ENCODE peak calls at places on chromosomes 5 and 9, in eight cellular contexts. C is PC-9, B is GM13976, Q is fibroblast of pulmonary artery, E is right lobe of liver, H is glutamatergic neuron, W is PC-3, J is WTC11. L is an unnamed sample.

GRCh38 chr9:752201-752600 is 89.3 kb upstream of the DMRT1 start:
- DNase-seq in B (no peak), C (peak; percentile 47), H (no peak), Q (peak; percentile 92), E (no peak), J (no peak), W (peak; percentile 82), L (no peak)

GRCh38 chr5:159419567-159419966 is 89.3 kb upstream of the IL12B start:
- DNase-seq in E (no peak), J (no peak), C (no peak), W (no peak), H (no peak), B (no peak), Q (no peak), L (peak; percentile 37)

GRCh38 chr9:132946624-132947295 is 2.3 kb upstream of the TSC1 start:
- DNase-seq in E (no peak), B (no peak), Q (peak; percentile 40), W (no peak), C (no peak), J (no peak), H (no peak), L (no peak)

GRCh38 chr9:116992870-116993269 is 305.8 kb downstream of the TRIM32 start:
- DNase-seq in H (no peak), J (no peak), B (no peak), E (no peak), C (no peak), W (no peak), Q (no peak), L (no peak)

GRCh38 chr9:78462616-78463015 is 165.7 kb downstream of the PSAT1 start:
- DNase-seq in B (no peak), E (no peak), J (no peak), Q (no peak), W (peak; percentile 51), C (peak; percentile 47), H (no peak), L (no peak)

GRCh38 chr5:26690511-26690910 is 347.9 kb downstream of the CDH9 start:
- DNase-seq in B (no peak), H (no peak), E (no peak), W (no peak), C (no peak), J (no peak), Q (no peak), L (no peak)

GRCh38 chr9:114988962-114989599 is 58.7 kb upstream of the TNFSF8 start:
- DNase-seq in J (no peak), B (peak; percentile 28), C (peak; percentile 68), H (no peak), E (no peak), W (peak; percentile 80), Q (no peak), L (no peak)

GRCh38 chr5:100576217-100576751 is 41.1 kb downstream of the FAM174A start:
- DNase-seq in C (no peak), E (no peak), W (no peak), B (no peak), H (no peak), J (no peak), Q (peak; percentile 16), L (no peak)

GRCh38 chr9:105286098-105286497 is 41.6 kb downstream of the SLC44A1 start:
- DNase-seq in Q (no peak), B (no peak), W (no peak), C (no peak), E (no peak), J (no peak), H (no peak), L (no peak)

GRCh38 chr5:102713682-102714231 is 41.3 kb upstream of the PAM start:
- DNase-seq in E (no peak), H (no peak), B (no peak), Q (peak; percentile 20), W (no peak), C (no peak), J (no peak), L (no peak)

GRCh38 chr9:37187713-37188439 is 67.5 kb downstream of the ZCCHC7 start:
- DNase-seq in E (no peak), B (peak; percentile 52), W (no peak), C (no peak), H (no peak), J (no peak), Q (no peak), L (no peak)

GRCh38 chr5:138985683-138986082 is 110.5 kb upstream of the LRRTM2 start:
- DNase-seq in Q (no peak), J (no peak), C (no peak), B (no peak), H (no peak), E (no peak), W (peak; percentile 0), L (no peak)

GRCh38 chr5:168578506-168579205 is 512 bp downstream of the PANK3 start:
- DNase-seq in H (peak; percentile 75), B (no peak), C (no peak), E (no peak), Q (no peak), J (no peak), W (no peak), L (no peak)

GRCh38 chr5:61881821-61882220 is 424.2 kb upstream of the KIF2A start:
- DNase-seq in H (no peak), Q (no peak), W (no peak), J (no peak), E (no peak), C (no peak), B (no peak), L (no peak)

GRCh38 chr5:109567374-109568044 is 122.2 kb upstream of the MAN2A1 start:
- DNase-seq in H (no peak), J (no peak), B (no peak), Q (peak; percentile 79), W (no peak), E (no peak), C (no peak), L (no peak)

GRCh38 chr9:105646879-105647594 is 15.2 kb upstream of the TAL2 start:
- DNase-seq in Q (no peak), W (no peak), H (no peak), C (no peak), E (no peak), J (no peak), B (no peak), L (no peak)

GRCh38 chr5:110335361-110336046 is 391.0 kb downstream of the TMEM232 start:
- DNase-seq in E (no peak), C (no peak), H (no peak), W (no peak), J (no peak), Q (peak; percentile 47), B (no peak), L (no peak)

GRCh38 chr5:113487411-113487778 is 858 bp downstream of the MCC start:
- DNase-seq in Q (peak; percentile 30), J (peak; percentile 29), B (peak; percentile 16), C (no peak), H (no peak), W (peak; percentile 38), E (no peak), L (no peak)

DNA sequence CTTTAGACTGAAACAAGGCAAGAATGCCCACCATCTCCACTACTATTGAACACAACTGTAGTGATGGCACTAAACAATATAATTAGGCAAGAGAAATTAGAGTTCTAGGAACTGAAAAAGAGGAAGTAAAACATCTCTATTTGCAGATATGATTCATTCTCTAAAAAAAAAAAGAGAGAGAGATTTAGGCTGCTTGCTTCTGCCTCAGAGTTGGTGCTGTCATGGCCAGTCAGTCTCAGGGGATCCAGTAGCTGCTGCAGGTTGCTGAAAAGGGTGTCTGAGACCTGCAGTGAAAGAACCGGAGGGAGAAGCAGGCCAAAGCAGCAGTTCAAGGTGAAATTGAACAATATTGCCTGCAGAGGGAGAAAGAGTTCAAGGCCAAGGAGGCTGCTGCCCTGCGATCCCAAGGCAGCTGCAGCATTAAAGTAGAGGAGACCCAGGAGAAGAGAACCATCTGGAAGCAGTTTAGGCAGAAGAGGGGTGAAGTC is 72.5 kb downstream of the AP3B1 start:
- DNase-seq in W (peak; percentile 2), J (peak; percentile 25), B (peak; percentile 50), Q (peak; percentile 34), E (no peak), H (no peak), C (no peak), L (peak; percentile 30)
- TF ChIP-seq CTCF in W (peak; percentile 29), J (no peak), B (peak; percentile 25), Q (peak; percentile 25), E (no peak), H (no peak), C (no peak), L (peak; percentile 51)

GRCh38 chr5:143399616-143400540 is 3.6 kb downstream of the NR3C1 start:
- DNase-seq in J (no peak), Q (no peak), C (no peak), E (no peak), W (no peak), H (no peak), B (no peak), L (no peak)

GRCh38 chr5:143397302-143398052 is 6.0 kb downstream of the NR3C1 start:
- DNase-seq in E (no peak), C (no peak), H (no peak), W (no peak), B (no peak), Q (no peak), J (no peak), L (no peak)

GRCh38 chr5:143398451-143399237 is 4.8 kb downstream of the NR3C1 start:
- DNase-seq in C (no peak), H (no peak), B (no peak), Q (no peak), W (peak; percentile 19), E (no peak), J (no peak), L (no peak)

GRCh38 chr5:143396353-143396940 is 7.0 kb downstream of the NR3C1 start:
- DNase-seq in Q (no peak), C (no peak), E (no peak), B (no peak), J (no peak), W (no peak), H (no peak), L (no peak)

GRCh38 chr5:143398053-143398355 is 5.5 kb downstream of the NR3C1 start:
- DNase-seq in W (no peak), C (no peak), Q (no peak), E (no peak), J (no peak), B (no peak), H (no peak), L (no peak)
- TF ChIP-seq CTCF in W (no peak), C (no peak), Q (no peak), E (no peak), J (no peak), B (no peak), H (no peak), L (no peak)

GRCh38 chr5:160649304-160649703 is 202.7 kb downstream of the ATP10B start:
- DNase-seq in H (no peak), C (no peak), Q (no peak), B (no peak), E (no peak), J (peak; percentile 35), W (peak; percentile 11), L (peak; percentile 37)
- TF ChIP-seq CTCF in H (no peak), C (peak; percentile 44), Q (no peak), B (peak; percentile 19), E (no peak), J (peak; percentile 43), W (peak; percentile 43), L (peak; percentile 24)

GRCh38 chr5:178371362-178372090 is 138.9 kb upstream of the PHYKPL start:
- DNase-seq in H (no peak), Q (no peak), J (no peak), E (peak; percentile 43), C (no peak), W (no peak), B (no peak), L (no peak)
- TF ChIP-seq CTCF in H (no peak), Q (no peak), J (no peak), E (no peak), C (no peak), W (no peak), B (no peak), L (no peak)

GRCh38 chr5:72256536-72256935 is 63.5 kb downstream of the MRPS27 start:
- DNase-seq in Q (peak; percentile 34), C (no peak), W (peak; percentile 27), B (no peak), H (no peak), E (no peak), J (no peak), L (no peak)
- TF ChIP-seq CTCF in Q (no peak), C (no peak), W (no peak), B (no peak), H (no peak), E (no peak), J (no peak), L (no peak)

L was measured in Calu3.